ENCODE peak calls at places on chromosome 11, in seven cellular contexts. C is BJ, R is gastrocnemius medialis, G is MM.1S, V is WERI-Rb-1, Z is GM06990, F is upper lobe of right lung. H is an unnamed sample.

GRCh38 chr11:113985906-113986305 is 11.0 kb downstream of the HTR3A start:
- DNase-seq in C (no peak), R (no peak), G (no peak), V (no peak), Z (no peak), F (no peak), H (no peak)

GRCh38 chr11:58286249-58286648 is 18.2 kb upstream of the OR10W1 start:
- DNase-seq in C (no peak), R (no peak), G (peak; percentile 46), V (no peak), Z (no peak), F (no peak), H (peak; percentile 26)

GRCh38 chr11:124276081-124276480 is 19.9 kb downstream of the OR8G5 start:
- DNase-seq in C (no peak), R (no peak), G (no peak), V (no peak), Z (no peak), F (no peak), H (no peak)

GRCh38 chr11:14380947-14381555 is 22.1 kb upstream of the RRAS2 start:
- DNase-seq in C (no peak), R (peak; percentile 82), G (peak; percentile 46), V (peak; percentile 37), Z (peak; percentile 65), F (peak; percentile 90), H (peak; percentile 62)

GRCh38 chr11:2998073-2998850 is 6.1 kb upstream of the NAP1L4 start:
- DNase-seq in C (no peak), R (no peak), G (no peak), V (no peak), Z (no peak), F (no peak), H (no peak)

GRCh38 chr11:78796956-78797355 is 222.3 kb upstream of the NARS2 start:
- DNase-seq in C (peak; percentile 83), R (no peak), G (no peak), V (no peak), Z (no peak), F (no peak), H (no peak)

GRCh38 chr11:62223095-62223494 is 14.6 kb downstream of the SCGB2A1 start:
- DNase-seq in C (no peak), R (no peak), G (no peak), V (no peak), Z (no peak), F (no peak), H (no peak)

GRCh38 chr11:13446444-13446843 is 16.6 kb downstream of the BTBD10 start:
- DNase-seq in C (no peak), R (no peak), G (no peak), V (no peak), Z (no peak), F (no peak), H (no peak)

GRCh38 chr11:86453290-86454030 is 78.8 kb downstream of the CCDC81 start:
- DNase-seq in C (no peak), R (no peak), G (no peak), V (no peak), Z (no peak), F (no peak), H (no peak)

GRCh38 chr11:2198621-2199365 is 27.2 kb upstream of the TH start:
- DNase-seq in C (no peak), R (no peak), G (no peak), V (no peak), Z (no peak), F (no peak), H (no peak)

GRCh38 chr11:9982127-9982795 is 311.8 kb downstream of the SBF2 start:
- DNase-seq in C (no peak), R (no peak), G (no peak), V (no peak), Z (no peak), F (no peak), H (no peak)

GRCh38 chr11:17405232-17406005 is 17.0 kb upstream of the KCNJ11 start:
- DNase-seq in C (no peak), R (peak; percentile 97), G (peak; percentile 37), V (no peak), Z (no peak), F (peak; percentile 88), H (no peak)

GRCh38 chr11:30018443-30018842 is 1.6 kb upstream of the KCNA4 start:
- DNase-seq in C (no peak), R (no peak), G (no peak), V (no peak), Z (no peak), F (no peak), H (no peak)
- H3K27me3 ChIP-seq in C (no peaks in the 10 kb centered on the region), R (peaks cover 47% of the 10 kb centered on the region), G (no peaks in the 10 kb centered on the region), V (no peaks in the 10 kb centered on the region), Z (no peaks in the 10 kb centered on the region), F (peaks cover 34% of the 10 kb centered on the region), H (no peaks in the 10 kb centered on the region)

GRCh38 chr11:111366560-111367410 is 12.3 kb downstream of the POU2AF1 start:
- DNase-seq in C (no peak), R (no peak), G (no peak), V (no peak), Z (no peak), F (no peak), H (no peak)

GRCh38 chr11:111363985-111364384 is 15.1 kb downstream of the POU2AF1 start:
- DNase-seq in C (no peak), R (no peak), G (no peak), V (no peak), Z (no peak), F (no peak), H (no peak)

GRCh38 chr11:111367411-111368284 is 11.4 kb downstream of the POU2AF1 start:
- DNase-seq in C (no peak), R (no peak), G (no peak), V (no peak), Z (peak; percentile 74), F (no peak), H (no peak)

GRCh38 chr11:111364503-111364902 is 14.6 kb downstream of the POU2AF1 start:
- DNase-seq in C (no peak), R (no peak), G (no peak), V (no peak), Z (no peak), F (no peak), H (no peak)

DNA sequence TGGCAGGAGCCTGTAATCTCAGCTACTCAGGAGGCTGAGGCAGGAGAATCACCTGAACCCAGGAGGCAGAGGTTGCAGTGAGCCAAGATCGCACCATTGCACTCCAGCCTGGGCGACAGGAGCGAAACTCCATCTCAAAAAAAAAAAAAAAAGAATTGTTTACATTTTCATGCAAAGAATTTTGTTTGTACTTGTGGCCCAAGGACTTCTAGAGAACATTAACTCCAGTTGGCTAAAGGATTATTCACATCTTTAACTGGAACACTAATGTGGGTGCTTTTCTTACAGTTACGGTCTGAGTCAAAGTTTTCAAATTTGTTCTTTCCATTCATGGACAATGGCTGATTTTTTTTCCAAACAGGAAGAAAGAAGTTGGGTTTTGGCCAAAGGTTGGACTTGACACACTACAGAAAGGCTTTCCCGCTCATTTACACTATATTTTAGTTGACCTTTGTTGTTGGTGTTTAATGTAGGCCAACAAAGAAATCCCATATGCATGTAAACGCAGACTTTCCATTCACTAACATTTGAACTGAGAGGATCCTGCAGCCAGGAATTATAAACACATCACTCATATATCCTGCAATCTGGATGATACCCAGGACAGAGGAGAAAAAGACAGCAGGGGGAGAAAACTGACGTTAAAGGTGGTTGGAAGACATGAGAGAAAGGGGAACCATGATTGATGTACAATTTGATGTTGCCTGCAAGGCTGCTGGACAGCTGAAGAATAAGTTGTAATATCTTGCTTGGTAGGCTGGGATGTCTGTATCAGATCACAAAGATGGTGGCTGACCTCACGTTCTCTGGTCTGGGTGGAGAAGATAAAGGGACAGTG is 13.1 kb downstream of the POU2AF1 start:
- DNase-seq in C (no peak), R (no peak), G (no peak), V (no peak), Z (no peak), F (no peak), H (no peak)
- H3K36me3 ChIP-seq in C (no peaks in the 10 kb centered on the region), R (no peaks in the 10 kb centered on the region), G (peaks cover 44% of the 10 kb centered on the region), V (no peaks in the 10 kb centered on the region), Z (peaks cover 38% of the 10 kb centered on the region), F (no peaks in the 10 kb centered on the region), H (peaks cover 4% of the 10 kb centered on the region)

GRCh38 chr11:34466802-34467488 is 28.2 kb downstream of the CAT start:
- DNase-seq in C (no peak), R (no peak), G (no peak), V (no peak), Z (no peak), F (no peak), H (no peak)
- H3K27me3 ChIP-seq in C (no peaks in the 10 kb centered on the region), R (no peaks in the 10 kb centered on the region), G (no peaks in the 10 kb centered on the region), V (no peaks in the 10 kb centered on the region), Z (no peaks in the 10 kb centered on the region), F (no peaks in the 10 kb centered on the region), H (no peaks in the 10 kb centered on the region)

DNA sequence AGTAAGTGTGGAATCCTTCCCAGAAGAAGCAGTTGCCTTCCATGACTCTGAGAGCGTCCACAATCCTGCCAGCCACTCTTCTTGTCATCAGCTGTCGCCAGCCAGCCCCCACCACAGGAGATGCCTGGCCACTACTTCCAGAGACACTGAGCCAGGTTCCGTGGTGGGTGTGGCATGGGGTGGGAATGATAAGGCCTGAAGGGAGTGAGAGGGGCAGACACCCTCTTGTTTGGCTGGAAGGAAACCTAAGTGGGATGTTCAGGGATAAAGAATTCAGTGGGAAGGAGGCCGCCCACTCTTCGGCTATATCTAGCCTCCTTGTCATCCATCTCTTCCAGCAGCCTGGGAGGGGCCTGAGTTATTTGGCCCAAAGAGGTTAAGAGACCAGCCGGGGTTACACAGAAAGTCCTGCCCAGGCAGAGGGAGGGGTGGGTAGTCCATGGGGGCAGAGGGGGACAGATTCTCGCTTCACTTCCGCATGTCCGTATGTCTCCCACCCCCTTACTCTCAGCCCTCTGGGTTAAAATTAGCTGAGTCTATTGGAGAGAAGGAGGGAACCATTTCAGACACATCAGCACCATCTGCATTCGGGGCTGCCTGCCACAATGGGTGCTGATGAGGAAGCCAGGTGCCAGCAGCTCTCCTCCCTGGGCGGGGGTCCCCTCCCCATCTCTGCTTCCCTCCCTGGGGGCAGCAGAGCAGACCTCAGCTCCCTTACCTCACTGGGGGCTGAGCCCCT is 67.7 kb downstream of the PDE2A start:
- DNase-seq in C (no peak), R (no peak), G (no peak), V (no peak), Z (no peak), F (no peak), H (no peak)
- H3K36me3 ChIP-seq in C (no peaks in the 10 kb centered on the region), R (no peaks in the 10 kb centered on the region), G (no peaks in the 10 kb centered on the region), V (no peaks in the 10 kb centered on the region), Z (no peaks in the 10 kb centered on the region), F (no peaks in the 10 kb centered on the region), H (no peaks in the 10 kb centered on the region)

DNA sequence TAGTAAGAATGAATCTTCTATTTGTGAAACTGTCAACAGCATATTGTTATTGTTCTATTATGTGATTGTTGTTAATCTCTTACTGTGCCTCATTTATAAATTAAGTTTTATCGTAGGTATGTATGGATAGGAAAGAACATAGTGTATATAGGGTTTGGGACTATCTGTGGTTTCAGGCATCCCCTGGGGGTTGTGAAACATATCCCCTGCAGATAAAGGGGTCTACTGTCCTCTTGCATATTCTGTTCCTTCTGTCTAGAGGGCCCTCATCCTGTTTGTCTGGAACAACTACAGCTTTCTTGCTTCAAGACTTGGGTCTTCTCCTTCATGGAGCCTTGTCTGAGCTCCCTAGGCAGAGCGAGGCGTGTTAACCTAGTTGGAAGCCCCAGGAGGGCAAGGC is 159.6 kb downstream of the KIRREL3 start:
- DNase-seq in C (no peak), R (no peak), G (no peak), V (no peak), Z (no peak), F (no peak), H (no peak)
- H3K27me3 ChIP-seq in C (no peaks in the 10 kb centered on the region), R (no peaks in the 10 kb centered on the region), G (no peaks in the 10 kb centered on the region), V (no peaks in the 10 kb centered on the region), Z (no peaks in the 10 kb centered on the region), F (no peaks in the 10 kb centered on the region), H (peaks cover 36% of the 10 kb centered on the region)

GRCh38 chr11:8593455-8593854 is 573 bp downstream of the STK33 start:
- DNase-seq in C (no peak), R (no peak), G (peak; percentile 33), V (no peak), Z (no peak), F (no peak), H (no peak)
- H3K36me3 ChIP-seq in C (no peaks in the 10 kb centered on the region), R (no peaks in the 10 kb centered on the region), G (no peaks in the 10 kb centered on the region), V (no peaks in the 10 kb centered on the region), Z (no peaks in the 10 kb centered on the region), F (no peaks in the 10 kb centered on the region), H (no peaks in the 10 kb centered on the region)